ENCODE peak calls at places on chromosome 1, in eight cellular contexts. B is NCI-H1092 treated with DMSO at 0.1 percent for 48 hours, I is pulmonary artery endothelial cell, R is mesothelial cell of epicardium, S is foreskin fibroblast, T is neuronal stem cell, A is left ventricle myocardium inferior, D is heart left ventricle. X is an unnamed sample.
A peak's percentile ranks its signal among the peaks of the same experiment; 100 is the strongest.

GRCh38 chr1:154819628-154820590 is 50.2 kb downstream of the KCNN3 start:
- DNase-seq in B (no peak), I (no peak), R (no peak), S (peak; percentile 14), T (peak; percentile 9), A (no peak), D (no peak), X (no peak)

GRCh38 chr1:55466343-55466742 is 251.2 kb upstream of the USP24 start:
- DNase-seq in B (no peak), I (no peak), R (no peak), S (peak; percentile 91), T (no peak), A (no peak), D (no peak), X (no peak)

GRCh38 chr1:147760481-147761260 is at the start of gene GJA5:
- DNase-seq in B (no peak), I (no peak), R (no peak), S (no peak), T (no peak), A (no peak), D (no peak), X (no peak)

GRCh38 chr1:211589782-211590721 is 11.1 kb upstream of the SLC30A1 start:
- DNase-seq in B (no peak), I (no peak), R (no peak), S (peak; percentile 52), T (no peak), A (peak; percentile 71), D (peak; percentile 65), X (no peak)

GRCh38 chr1:116345830-116346229 is 27.2 kb upstream of the ATP1A1 start:
- DNase-seq in B (peak; percentile 45), I (no peak), R (no peak), S (no peak), T (peak; percentile 6), A (no peak), D (no peak), X (no peak)

GRCh38 chr1:85801520-85801919 is 93.3 kb upstream of the ZNHIT6 start:
- DNase-seq in B (no peak), I (no peak), R (no peak), S (peak; percentile 67), T (no peak), A (no peak), D (no peak), X (no peak)

GRCh38 chr1:214718724-214719123 is 115.7 kb downstream of the CENPF start:
- DNase-seq in B (no peak), I (no peak), R (no peak), S (peak; percentile 69), T (no peak), A (no peak), D (no peak), X (peak; percentile 26)

GRCh38 chr1:204714194-204714860 is 28.8 kb upstream of the LRRN2 start:
- DNase-seq in B (no peak), I (no peak), R (no peak), S (no peak), T (no peak), A (no peak), D (no peak), X (no peak)

GRCh38 chr1:119286587-119287181 is 81.9 kb upstream of the HAO2 start:
- DNase-seq in B (peak; percentile 42), I (no peak), R (no peak), S (peak; percentile 39), T (peak; percentile 33), A (no peak), D (no peak), X (no peak)

GRCh38 chr1:51312718-51313117 is 17.6 kb downstream of the TTC39A start:
- DNase-seq in B (no peak), I (no peak), R (no peak), S (no peak), T (no peak), A (no peak), D (no peak), X (no peak)

GRCh38 chr1:247298701-247299100 is 33.0 kb downstream of the ZNF496 start:
- DNase-seq in B (no peak), I (no peak), R (no peak), S (no peak), T (no peak), A (no peak), D (no peak), X (no peak)

GRCh38 chr1:193705473-193706074 is 519.2 kb upstream of the B3GALT2 start:
- DNase-seq in B (no peak), I (no peak), R (no peak), S (peak; percentile 21), T (no peak), A (no peak), D (no peak), X (no peak)

GRCh38 chr1:210239295-210240155 is 6.9 kb downstream of the SERTAD4 start:
- DNase-seq in B (peak; percentile 31), I (peak; percentile 67), R (no peak), S (peak; percentile 93), T (no peak), A (no peak), D (no peak), X (no peak)

GRCh38 chr1:30697977-30698376 is 25.4 kb downstream of the MATN1 start:
- DNase-seq in B (no peak), I (no peak), R (no peak), S (peak; percentile 59), T (no peak), A (no peak), D (no peak), X (no peak)

GRCh38 chr1:198497326-198498220 is 42.9 kb downstream of the ATP6V1G3 start:
- DNase-seq in B (no peak), I (no peak), R (no peak), S (peak; percentile 65), T (no peak), A (no peak), D (no peak), X (no peak)

GRCh38 chr1:157113631-157114030 is 14.0 kb upstream of the ETV3L start:
- DNase-seq in B (no peak), I (no peak), R (no peak), S (no peak), T (no peak), A (no peak), D (no peak), X (no peak)

GRCh38 chr1:20474333-20474975 is 11.6 kb downstream of the CAMK2N1 start:
- DNase-seq in B (no peak), I (no peak), R (no peak), S (peak; percentile 72), T (no peak), A (no peak), D (no peak), X (no peak)

GRCh38 chr1:156373546-156373945 is 4.5 kb downstream of the RHBG start:
- DNase-seq in B (no peak), I (no peak), R (no peak), S (no peak), T (no peak), A (no peak), D (no peak), X (no peak)

GRCh38 chr1:243924188-243924587 is 74.1 kb upstream of the AKT3 start:
- DNase-seq in B (no peak), I (no peak), R (no peak), S (peak; percentile 92), T (no peak), A (no peak), D (no peak), X (no peak)

GRCh38 chr1:213572939-213573647 is 414.7 kb upstream of the PROX1 start:
- DNase-seq in B (no peak), I (no peak), R (no peak), S (no peak), T (no peak), A (no peak), D (no peak), X (no peak)

GRCh38 chr1:205579711-205580110 is 52.1 kb downstream of the ELK4 start:
- DNase-seq in B (no peak), I (no peak), R (no peak), S (no peak), T (no peak), A (no peak), D (no peak), X (no peak)

X was measured in brain pericyte.